ENCODE peak calls at places on chromosomes 11 and 22, in five cellular contexts. Y is A549, H is colonic mucosa, C is lower lobe of right lung, N is endodermal cell. D is an unnamed sample.

GRCh38 chr11:112797653-112798293 is 163.4 kb upstream of the NCAM1 start:
- DNase-seq in Y (no peak), H (no peak), C (no peak), N (peak; percentile 94), D (peak; percentile 12)

GRCh38 chr11:77065878-77066228 is 918 bp upstream of the CAPN5 start:
- DNase-seq in Y (no peak), H (peak; percentile 74), C (peak; percentile 61), N (no peak), D (peak; percentile 15)

GRCh38 chr11:131875611-131876010 is 505.2 kb downstream of the NTM start:
- DNase-seq in Y (no peak), H (no peak), C (no peak), N (no peak), D (no peak)

GRCh38 chr11:774873-775592 is 2.3 kb downstream of the GATD1 start:
- DNase-seq in Y (no peak), H (no peak), C (peak; percentile 41), N (no peak), D (peak; percentile 35)

GRCh38 chr11:68463714-68464113 is 3.2 kb downstream of the PPP6R3 start:
- DNase-seq in Y (no peak), H (no peak), C (no peak), N (no peak), D (no peak)

GRCh38 chr11:116644948-116645305 is 127.9 kb downstream of the BUD13 start:
- DNase-seq in Y (no peak), H (peak; percentile 2), C (no peak), N (peak; percentile 84), D (no peak)

GRCh38 chr11:833114-833791 is 501 bp downstream of the CD151 start:
- DNase-seq in Y (no peak), H (peak; percentile 63), C (peak; percentile 73), N (peak; percentile 81), D (no peak)

GRCh38 chr11:10480760-10481159 is 25.7 kb downstream of the AMPD3 start:
- DNase-seq in Y (no peak), H (no peak), C (no peak), N (no peak), D (no peak)

GRCh38 chr11:108364159-108364558 is 103.2 kb downstream of the C11orf65 start:
- DNase-seq in Y (no peak), H (no peak), C (no peak), N (no peak), D (no peak)

GRCh38 chr11:100719362-100719761 is 32.3 kb downstream of the ARHGAP42 start:
- DNase-seq in Y (no peak), H (no peak), C (no peak), N (peak; percentile 78), D (no peak)

GRCh38 chr11:34599406-34599901 is 21.4 kb upstream of the EHF start:
- DNase-seq in Y (peak; percentile 76), H (no peak), C (no peak), N (no peak), D (peak; percentile 76)

GRCh38 chr22:20084547-20085413 is 4.7 kb downstream of the DGCR8 start:
- DNase-seq in Y (peak; percentile 38), H (no peak), C (peak; percentile 45), N (peak; percentile 92), D (no peak)

GRCh38 chr11:126355926-126356897 is 726 bp downstream of the ST3GAL4 start:
- DNase-seq in Y (no peak), H (peak; percentile 43), C (peak; percentile 66), N (peak; percentile 74), D (no peak)

GRCh38 chr22:37675930-37676571 is 615 bp downstream of the LGALS1 start:
- DNase-seq in Y (no peak), H (peak; percentile 62), C (peak; percentile 53), N (no peak), D (no peak)

DNA sequence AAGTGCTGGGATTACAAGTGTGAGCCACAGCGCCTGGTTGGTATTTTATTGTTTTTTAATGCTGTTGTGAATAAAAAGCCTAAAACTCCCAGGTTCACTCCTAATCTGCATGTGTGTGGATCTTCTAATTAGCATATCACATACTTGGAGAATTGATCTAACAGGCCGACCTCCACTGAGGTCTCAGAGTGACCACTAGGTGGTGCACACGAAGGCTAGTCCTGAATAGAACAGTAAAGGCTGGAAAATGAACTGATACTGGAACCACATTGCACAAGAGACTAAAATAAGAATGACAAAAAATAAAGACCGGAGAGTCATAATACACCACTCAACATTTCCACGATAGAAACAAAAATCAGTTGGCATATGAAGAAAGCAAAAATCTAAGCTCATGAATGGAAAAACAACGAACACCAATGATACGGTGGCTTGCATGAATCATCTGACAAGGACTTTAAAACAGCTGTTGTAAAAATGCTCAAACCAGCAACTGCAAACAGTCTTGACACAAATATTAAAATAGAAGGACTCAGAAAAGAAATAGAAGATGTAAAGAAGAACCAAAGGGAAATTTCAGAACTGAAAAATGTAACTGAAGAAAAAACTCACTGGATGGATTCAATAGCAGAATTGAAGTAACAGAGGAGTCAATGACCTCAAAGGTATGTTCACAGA is 19.2 kb downstream of the PIM3 start:
- DNase-seq in Y (peak; percentile 33), H (peak; percentile 57), C (peak; percentile 59), N (peak; percentile 79), D (peak; percentile 56)
- TF ChIP-seq CTCF in Y (peak; percentile 16), H (peak; percentile 60), C (peak; percentile 71), N (peak; percentile 87), D (peak; percentile 80)

GRCh38 chr22:44311104-44311854 is 1.5 kb downstream of the SHISAL1 start:
- DNase-seq in Y (no peak), H (no peak), C (no peak), N (no peak), D (no peak)
- TF ChIP-seq CTCF in Y (no peak), H (no peak), C (no peak), N (peak; percentile 44), D (peak; percentile 39)

GRCh38 chr22:22111983-22112382 is 129.4 kb upstream of the TOP3B start:
- DNase-seq in Y (no peak), H (no peak), C (no peak), N (no peak), D (no peak)

GRCh38 chr22:22110548-22111266 is 128.1 kb upstream of the TOP3B start:
- DNase-seq in Y (peak; percentile 52), H (no peak), C (no peak), N (peak; percentile 85), D (peak; percentile 66)

GRCh38 chr22:22111267-22111751 is 128.7 kb upstream of the TOP3B start:
- DNase-seq in Y (peak; percentile 15), H (no peak), C (no peak), N (peak; percentile 51), D (peak; percentile 81)

GRCh38 chr22:22112533-22113294 is 130.1 kb upstream of the TOP3B start:
- DNase-seq in Y (no peak), H (no peak), C (no peak), N (no peak), D (no peak)

DNA sequence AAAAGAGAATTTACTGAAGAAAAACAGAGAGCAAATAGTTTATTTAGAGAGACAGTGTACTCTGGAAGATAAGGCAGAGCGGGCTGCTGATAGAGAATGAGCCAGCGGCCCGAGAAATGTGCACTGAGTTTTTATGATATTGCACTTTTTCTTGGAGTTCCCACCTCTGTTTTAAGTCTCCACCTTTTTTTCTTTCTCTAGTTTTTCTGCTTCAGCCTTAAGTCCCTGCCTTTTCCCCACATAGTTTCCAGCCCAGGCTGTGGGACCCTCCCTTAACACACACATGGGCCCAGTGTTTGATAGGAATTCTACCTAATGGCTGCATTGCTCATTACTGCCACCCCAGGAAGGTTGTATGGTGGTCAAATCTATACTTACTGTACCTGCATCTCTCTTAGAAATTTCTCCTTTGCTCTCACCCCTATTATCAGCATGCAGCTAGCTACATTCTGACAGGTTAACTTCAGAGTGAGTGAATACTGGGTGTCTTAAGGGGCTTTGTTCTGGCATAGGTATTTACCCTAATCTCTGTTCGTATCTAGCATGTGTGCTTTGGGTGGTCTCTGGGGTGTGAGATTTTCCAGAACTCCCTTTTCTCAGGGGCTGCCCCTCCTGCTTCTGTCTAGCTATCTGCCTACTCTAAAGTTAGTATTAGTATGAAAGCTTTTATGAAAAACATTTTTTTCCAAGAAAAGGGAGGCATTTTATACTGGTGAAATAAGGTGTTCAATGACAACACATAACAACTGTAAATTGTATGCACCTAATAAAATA is 127.3 kb upstream of the TOP3B start:
- DNase-seq in Y (no peak), H (no peak), C (no peak), N (peak; percentile 64), D (no peak)
- TF ChIP-seq CTCF in Y (peak; percentile 10), H (no peak), C (no peak), N (peak; percentile 71), D (peak; percentile 32)

DNA sequence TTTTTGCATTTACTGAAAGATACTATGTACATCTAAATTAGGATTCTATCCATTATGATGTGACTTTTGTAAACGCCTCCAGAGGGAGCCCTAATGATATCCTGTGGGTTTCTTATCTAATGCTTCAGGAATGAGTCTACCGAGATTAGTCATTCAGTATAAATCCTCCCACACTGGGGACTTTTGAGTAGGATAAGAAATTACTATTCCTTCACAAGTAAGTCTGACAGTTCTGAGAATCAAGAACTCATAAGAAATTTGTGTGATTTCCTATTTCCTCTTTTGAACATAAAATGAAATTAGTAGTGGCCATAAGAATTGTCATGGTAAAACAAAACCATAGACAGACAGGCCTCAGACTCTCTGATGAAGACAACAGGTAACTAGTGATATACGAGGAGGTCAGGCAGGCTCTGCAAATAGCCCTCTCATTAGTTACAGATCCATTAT is 10.0 kb upstream of the OR5M1 start:
- DNase-seq in Y (peak; percentile 62), H (peak; percentile 27), C (no peak), N (peak; percentile 51), D (peak; percentile 39)
- TF ChIP-seq CTCF in Y (peak; percentile 70), H (peak; percentile 42), C (peak; percentile 35), N (peak; percentile 83), D (no peak)

GRCh38 chr11:30348035-30348434 is 25.1 kb downstream of the ARL14EP start:
- DNase-seq in Y (no peak), H (no peak), C (no peak), N (no peak), D (no peak)

GRCh38 chr11:30344085-30344484 is 21.2 kb downstream of the ARL14EP start:
- DNase-seq in Y (no peak), H (no peak), C (no peak), N (no peak), D (no peak)

GRCh38 chr11:30342736-30343166 is 19.8 kb downstream of the ARL14EP start:
- DNase-seq in Y (no peak), H (no peak), C (no peak), N (no peak), D (no peak)

GRCh38 chr11:30345644-30346043 is 22.7 kb downstream of the ARL14EP start:
- DNase-seq in Y (no peak), H (no peak), C (no peak), N (no peak), D (no peak)

GRCh38 chr11:30346068-30346688 is 23.3 kb downstream of the ARL14EP start:
- DNase-seq in Y (peak; percentile 7), H (no peak), C (no peak), N (no peak), D (peak; percentile 20)
- TF ChIP-seq CTCF in Y (peak; percentile 53), H (peak; percentile 59), C (peak; percentile 65), N (peak; percentile 81), D (peak; percentile 48)

GRCh38 chr11:66568124-66568916 is at the start of gene CTSF:
- DNase-seq in Y (peak; percentile 97), H (peak; percentile 87), C (peak; percentile 92), N (peak; percentile 70), D (peak; percentile 51)
- TF ChIP-seq CTCF in Y (no peak), H (no peak), C (no peak), N (no peak), D (no peak)

GRCh38 chr11:26522912-26523610 is 49.0 kb downstream of the MUC15 start:
- DNase-seq in Y (no peak), H (no peak), C (no peak), N (peak; percentile 68), D (peak; percentile 7)
- TF ChIP-seq CTCF in Y (peak; percentile 17), H (no peak), C (no peak), N (peak; percentile 75), D (peak; percentile 62)

D was measured in brain microvascular endothelial cell.